ENCODE peak calls at places on chromosomes 12 and 14, in seven cellular contexts. Z is cardiac muscle cell, Y is GM23248, G is astrocyte, E is neural progenitor cell, A is heart right ventricle, P is RWPE1. B is an unnamed sample.

GRCh38 chr14:74160763-74161162 is 76.0 kb downstream of the LIN52 start:
- DNase-seq in Z (no peak), Y (no peak), G (no peak), E (no peak), A (no peak), P (no peak), B (no peak)

GRCh38 chr14:99734406-99735051 is 50.4 kb downstream of the CYP46A1 start:
- DNase-seq in Z (no peak), Y (no peak), G (no peak), E (no peak), A (no peak), P (no peak), B (no peak)

GRCh38 chr14:61186793-61187641 is 94.1 kb downstream of the TMEM30B start:
- DNase-seq in Z (no peak), Y (no peak), G (no peak), E (peak), A (no peak), P (no peak), B (no peak)

GRCh38 chr12:75820848-75821578 is 210.6 kb downstream of the PHLDA1 start:
- DNase-seq in Z (peak), Y (peak), G (peak), E (no peak), A (peak), P (peak), B (peak)

GRCh38 chr14:91004987-91005386 is 55.5 kb downstream of the RPS6KA5 start:
- DNase-seq in Z (no peak), Y (no peak), G (no peak), E (no peak), A (no peak), P (no peak), B (no peak)

GRCh38 chr14:61596985-61597384 is 98.3 kb upstream of the HIF1A start:
- DNase-seq in Z (peak), Y (peak), G (no peak), E (no peak), A (no peak), P (no peak), B (no peak)

GRCh38 chr12:109981311-109981710 is 14.9 kb downstream of the GIT2 start:
- DNase-seq in Z (no peak), Y (no peak), G (no peak), E (no peak), A (no peak), P (no peak), B (no peak)

GRCh38 chr12:4393211-4393610 is 13.7 kb upstream of the FGF23 start:
- DNase-seq in Z (no peak), Y (no peak), G (no peak), E (no peak), A (no peak), P (no peak), B (no peak)

GRCh38 chr12:3554547-3555115 is 63.6 kb downstream of the PRMT8 start:
- DNase-seq in Z (no peak), Y (no peak), G (no peak), E (no peak), A (no peak), P (no peak), B (no peak)

GRCh38 chr14:41051801-41052200 is 554.9 kb upstream of the LRFN5 start:
- DNase-seq in Z (no peak), Y (no peak), G (no peak), E (peak), A (no peak), P (no peak), B (no peak)

GRCh38 chr12:106195638-106196037 is 52.2 kb downstream of the CKAP4 start:
- DNase-seq in Z (peak), Y (peak), G (peak), E (no peak), A (peak), P (no peak), B (no peak)
- H3K27ac ChIP-seq in Z (peak), Y (peak), G (no peak), E (no peak), A (peak), P (no peak), B (no peak)

DNA sequence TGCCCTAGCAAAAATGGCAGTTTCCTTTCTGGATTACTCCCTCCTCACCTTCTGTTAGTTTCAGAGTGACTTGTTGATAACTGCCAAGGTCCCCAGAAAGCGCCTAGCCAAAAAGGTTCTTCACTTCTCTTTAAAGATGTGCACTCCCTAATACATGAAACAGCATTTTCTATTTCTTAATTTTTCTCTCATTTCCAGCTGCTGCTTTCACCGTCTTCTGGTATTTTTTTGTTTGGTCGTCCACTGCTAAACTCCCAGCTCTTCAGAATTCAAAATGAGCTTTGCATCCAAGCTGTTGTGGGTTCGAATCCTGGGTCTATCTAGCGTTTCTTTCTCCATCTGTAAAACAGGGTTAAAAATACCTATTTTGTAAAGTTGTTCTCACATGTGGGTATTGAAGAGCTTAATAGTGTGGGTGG is 402 bp upstream of the BORCS5 start:
- DNase-seq in Z (no peak), Y (no peak), G (no peak), E (no peak), A (no peak), P (no peak), B (no peak)
- H3K27ac ChIP-seq in Z (no peak), Y (peak), G (no peak), E (no peak), A (peak), P (peak), B (peak)

GRCh38 chr12:49243631-49244030 is 21.3 kb upstream of the TUBA1C start:
- DNase-seq in Z (no peak), Y (no peak), G (no peak), E (no peak), A (no peak), P (no peak), B (no peak)
- H3K27ac ChIP-seq in Z (no peak), Y (peak), G (peak), E (no peak), A (peak), P (no peak), B (no peak)

GRCh38 chr14:69683971-69684370 is 72.6 kb downstream of the SUSD6 start:
- DNase-seq in Z (no peak), Y (no peak), G (no peak), E (no peak), A (no peak), P (no peak), B (no peak)

GRCh38 chr14:69680297-69680696 is 68.9 kb downstream of the SUSD6 start:
- DNase-seq in Z (no peak), Y (no peak), G (no peak), E (no peak), A (no peak), P (no peak), B (no peak)

GRCh38 chr14:69684461-69685183 is 73.2 kb downstream of the SUSD6 start:
- DNase-seq in Z (no peak), Y (no peak), G (no peak), E (no peak), A (no peak), P (no peak), B (no peak)

GRCh38 chr14:69685217-69685616 is 73.8 kb downstream of the SUSD6 start:
- DNase-seq in Z (no peak), Y (peak), G (peak), E (no peak), A (no peak), P (peak), B (peak)

GRCh38 chr14:69682607-69683263 is 71.3 kb downstream of the SUSD6 start:
- DNase-seq in Z (peak), Y (peak), G (no peak), E (no peak), A (no peak), P (no peak), B (no peak)
- H3K27ac ChIP-seq in Z (no peak), Y (no peak), G (no peak), E (no peak), A (peak), P (peak), B (no peak)

GRCh38 chr12:115325858-115326257 is 641.9 kb upstream of the TBX3 start:
- DNase-seq in Z (no peak), Y (peak), G (no peak), E (no peak), A (no peak), P (no peak), B (peak)
- H3K27ac ChIP-seq in Z (no peak), Y (no peak), G (no peak), E (no peak), A (peak), P (no peak), B (peak)

B was measured in epithelial cell of prostate.